ENCODE peak calls at places on chromosomes 4 and X, in four cellular contexts. One of them, this sample, is unnamed.

GRCh38 chr4:55636622-55636999 is 513 bp upstream of the NMU start:
- ATAC-seq in activated CD8-positive, alpha-beta memory T cell treated with anti-CD3 and anti-CD28 coated beads, Interleukin-2, amount 10 ng/mL, durations not matched to agents 7 days and 5 days: no peak
- ATAC-seq in HepG2: no peak
- ATAC-seq in effector memory CD8-positive, alpha-beta T cell: no peak
- ATAC-seq in this sample: no peak

GRCh38 chr4:2058264-2059033 is 678 bp upstream of the NAT8L start:
- ATAC-seq in activated CD8-positive, alpha-beta memory T cell treated with anti-CD3 and anti-CD28 coated beads, Interleukin-2, amount 10 ng/mL, durations not matched to agents 7 days and 5 days: peak
- ATAC-seq in HepG2: peak
- ATAC-seq in effector memory CD8-positive, alpha-beta T cell: peak
- ATAC-seq in this sample: peak

GRCh38 chr4:109588176-109588575 is 28.1 kb downstream of the MCUB start:
- ATAC-seq in activated CD8-positive, alpha-beta memory T cell treated with anti-CD3 and anti-CD28 coated beads, Interleukin-2, amount 10 ng/mL, durations not matched to agents 7 days and 5 days: peak
- ATAC-seq in HepG2: no peak
- ATAC-seq in effector memory CD8-positive, alpha-beta T cell: peak
- ATAC-seq in this sample: peak

GRCh38 chr4:13276357-13276756 is 207.8 kb downstream of the RAB28 start:
- ATAC-seq in activated CD8-positive, alpha-beta memory T cell treated with anti-CD3 and anti-CD28 coated beads, Interleukin-2, amount 10 ng/mL, durations not matched to agents 7 days and 5 days: no peak
- ATAC-seq in HepG2: no peak
- ATAC-seq in effector memory CD8-positive, alpha-beta T cell: no peak
- ATAC-seq in this sample: no peak

GRCh38 chrX:110032534-110033161 is 29.7 kb downstream of the TMEM164 start:
- ATAC-seq in activated CD8-positive, alpha-beta memory T cell treated with anti-CD3 and anti-CD28 coated beads, Interleukin-2, amount 10 ng/mL, durations not matched to agents 7 days and 5 days: no peak
- ATAC-seq in HepG2: no peak
- ATAC-seq in effector memory CD8-positive, alpha-beta T cell: no peak
- ATAC-seq in this sample: no peak

GRCh38 chr4:7159923-7160322 is 32.4 kb upstream of the SORCS2 start:
- ATAC-seq in activated CD8-positive, alpha-beta memory T cell treated with anti-CD3 and anti-CD28 coated beads, Interleukin-2, amount 10 ng/mL, durations not matched to agents 7 days and 5 days: no peak
- ATAC-seq in HepG2: peak
- ATAC-seq in effector memory CD8-positive, alpha-beta T cell: no peak
- ATAC-seq in this sample: no peak

GRCh38 chrX:17470136-17470535 is 95.1 kb downstream of the NHS start:
- ATAC-seq in activated CD8-positive, alpha-beta memory T cell treated with anti-CD3 and anti-CD28 coated beads, Interleukin-2, amount 10 ng/mL, durations not matched to agents 7 days and 5 days: no peak
- ATAC-seq in HepG2: no peak
- ATAC-seq in effector memory CD8-positive, alpha-beta T cell: no peak
- ATAC-seq in this sample: no peak

GRCh38 chr4:20580907-20581306 is 119.4 kb upstream of the PACRGL start:
- ATAC-seq in activated CD8-positive, alpha-beta memory T cell treated with anti-CD3 and anti-CD28 coated beads, Interleukin-2, amount 10 ng/mL, durations not matched to agents 7 days and 5 days: no peak
- ATAC-seq in HepG2: no peak
- ATAC-seq in effector memory CD8-positive, alpha-beta T cell: no peak
- ATAC-seq in this sample: no peak

GRCh38 chrX:68462653-68463052 is 29.4 kb upstream of the OPHN1 start:
- ATAC-seq in activated CD8-positive, alpha-beta memory T cell treated with anti-CD3 and anti-CD28 coated beads, Interleukin-2, amount 10 ng/mL, durations not matched to agents 7 days and 5 days: peak
- ATAC-seq in HepG2: no peak
- ATAC-seq in effector memory CD8-positive, alpha-beta T cell: peak
- ATAC-seq in this sample: peak

GRCh38 chrX:153875391-153876111 is 10.4 kb downstream of the L1CAM start:
- ATAC-seq in activated CD8-positive, alpha-beta memory T cell treated with anti-CD3 and anti-CD28 coated beads, Interleukin-2, amount 10 ng/mL, durations not matched to agents 7 days and 5 days: peak
- ATAC-seq in HepG2: peak
- ATAC-seq in effector memory CD8-positive, alpha-beta T cell: peak
- ATAC-seq in this sample: no peak

GRCh38 chrX:12901486-12901885 is 4.9 kb upstream of the TLR8 start:
- ATAC-seq in activated CD8-positive, alpha-beta memory T cell treated with anti-CD3 and anti-CD28 coated beads, Interleukin-2, amount 10 ng/mL, durations not matched to agents 7 days and 5 days: peak
- ATAC-seq in HepG2: peak
- ATAC-seq in effector memory CD8-positive, alpha-beta T cell: peak
- ATAC-seq in this sample: peak

GRCh38 chrX:123481908-123482873 is 250.7 kb downstream of the THOC2 start:
- ATAC-seq in activated CD8-positive, alpha-beta memory T cell treated with anti-CD3 and anti-CD28 coated beads, Interleukin-2, amount 10 ng/mL, durations not matched to agents 7 days and 5 days: no peak
- ATAC-seq in HepG2: no peak
- ATAC-seq in effector memory CD8-positive, alpha-beta T cell: no peak
- ATAC-seq in this sample: no peak

GRCh38 chr4:8580321-8581093 is at the start of gene GPR78:
- ATAC-seq in activated CD8-positive, alpha-beta memory T cell treated with anti-CD3 and anti-CD28 coated beads, Interleukin-2, amount 10 ng/mL, durations not matched to agents 7 days and 5 days: peak
- ATAC-seq in HepG2: peak
- ATAC-seq in effector memory CD8-positive, alpha-beta T cell: no peak
- ATAC-seq in this sample: peak

GRCh38 chrX:116204947-116205346 is 34.4 kb downstream of the AGTR2 start:
- ATAC-seq in activated CD8-positive, alpha-beta memory T cell treated with anti-CD3 and anti-CD28 coated beads, Interleukin-2, amount 10 ng/mL, durations not matched to agents 7 days and 5 days: no peak
- ATAC-seq in HepG2: no peak
- ATAC-seq in effector memory CD8-positive, alpha-beta T cell: no peak
- ATAC-seq in this sample: no peak

GRCh38 chr4:25928320-25928955 is 14.4 kb downstream of the SMIM20 start:
- ATAC-seq in activated CD8-positive, alpha-beta memory T cell treated with anti-CD3 and anti-CD28 coated beads, Interleukin-2, amount 10 ng/mL, durations not matched to agents 7 days and 5 days: no peak
- ATAC-seq in HepG2: no peak
- ATAC-seq in effector memory CD8-positive, alpha-beta T cell: no peak
- ATAC-seq in this sample: no peak

GRCh38 chr4:36492590-36492989 is 211.2 kb downstream of the DTHD1 start:
- ATAC-seq in activated CD8-positive, alpha-beta memory T cell treated with anti-CD3 and anti-CD28 coated beads, Interleukin-2, amount 10 ng/mL, durations not matched to agents 7 days and 5 days: no peak
- ATAC-seq in HepG2: no peak
- ATAC-seq in effector memory CD8-positive, alpha-beta T cell: no peak
- ATAC-seq in this sample: no peak

GRCh38 chr4:37836838-37837413 is 10.4 kb downstream of the PGM2 start:
- ATAC-seq in activated CD8-positive, alpha-beta memory T cell treated with anti-CD3 and anti-CD28 coated beads, Interleukin-2, amount 10 ng/mL, durations not matched to agents 7 days and 5 days: peak
- ATAC-seq in HepG2: no peak
- ATAC-seq in effector memory CD8-positive, alpha-beta T cell: no peak
- ATAC-seq in this sample: no peak